ENCODE peak calls at places on chromosomes 12 and 14, in seven cellular contexts. Y is A549, X is ovary, Z is lower lobe of right lung, I is neural crest cell, R is left lung, V is gastrocnemius medialis. K is an unnamed sample.

GRCh38 chr14:92384461-92385133 is 61.6 kb downstream of the SLC24A4 start:
- DNase-seq in V (no peak), Z (no peak), R (no peak), Y (no peak), I (no peak), X (no peak), K (no peak)

GRCh38 chr14:42224053-42224888 is 617.6 kb downstream of the LRFN5 start:
- DNase-seq in V (no peak), Y (peak), I (peak), Z (no peak), X (peak), R (no peak), K (peak)

GRCh38 chr14:49405291-49405690 is 180.9 kb downstream of the RPS29 start:
- DNase-seq in Y (no peak), X (no peak), V (no peak), R (no peak), I (no peak), Z (no peak), K (peak)

GRCh38 chr12:11731455-11731854 is 82.0 kb downstream of the ETV6 start:
- DNase-seq in Z (no peak), R (no peak), Y (peak), I (no peak), X (no peak), V (no peak), K (peak)

GRCh38 chr14:53190938-53191337 is 37.8 kb upstream of the DDHD1 start:
- DNase-seq in Y (no peak), I (no peak), X (no peak), V (no peak), Z (no peak), R (no peak), K (no peak)

GRCh38 chr12:125218952-125219351 is 153.7 kb downstream of the AACS start:
- DNase-seq in V (no peak), R (no peak), Z (no peak), Y (no peak), X (no peak), I (no peak), K (no peak)

GRCh38 chr14:99137913-99138571 is 134.0 kb downstream of the BCL11B start:
- DNase-seq in V (no peak), R (no peak), I (no peak), X (no peak), Z (no peak), Y (peak), K (no peak)

GRCh38 chr14:30607156-30607780 is 14.9 kb upstream of the SCFD1 start:
- DNase-seq in X (no peak), Y (no peak), R (no peak), I (no peak), Z (no peak), V (no peak), K (peak)

GRCh38 chr14:91027556-91027955 is 32.9 kb downstream of the RPS6KA5 start:
- DNase-seq in V (no peak), Y (no peak), Z (no peak), R (no peak), I (no peak), X (no peak), K (no peak)

GRCh38 chr14:105315941-105316562 is 1.5 kb downstream of the PACS2 start:
- DNase-seq in R (peak), V (no peak), I (no peak), Z (no peak), Y (no peak), X (no peak), K (no peak)

GRCh38 chr14:63673882-63674497 is 32.3 kb upstream of the WDR89 start:
- DNase-seq in Z (no peak), V (no peak), I (no peak), R (no peak), Y (no peak), X (no peak), K (no peak)

GRCh38 chr14:67352055-67352454 is 7.5 kb downstream of the ATP6V1D start:
- DNase-seq in X (no peak), V (no peak), R (no peak), Z (no peak), Y (no peak), I (no peak), K (no peak)

GRCh38 chr14:103625361-103626095 is 3.5 kb upstream of the KLC1 start:
- DNase-seq in Y (no peak), R (no peak), Z (no peak), X (no peak), V (no peak), I (no peak), K (no peak)

GRCh38 chr12:8746046-8746445 is 48.3 kb downstream of the RIMKLB start:
- DNase-seq in V (no peak), I (no peak), X (no peak), R (no peak), Z (no peak), Y (no peak), K (no peak)

DNA sequence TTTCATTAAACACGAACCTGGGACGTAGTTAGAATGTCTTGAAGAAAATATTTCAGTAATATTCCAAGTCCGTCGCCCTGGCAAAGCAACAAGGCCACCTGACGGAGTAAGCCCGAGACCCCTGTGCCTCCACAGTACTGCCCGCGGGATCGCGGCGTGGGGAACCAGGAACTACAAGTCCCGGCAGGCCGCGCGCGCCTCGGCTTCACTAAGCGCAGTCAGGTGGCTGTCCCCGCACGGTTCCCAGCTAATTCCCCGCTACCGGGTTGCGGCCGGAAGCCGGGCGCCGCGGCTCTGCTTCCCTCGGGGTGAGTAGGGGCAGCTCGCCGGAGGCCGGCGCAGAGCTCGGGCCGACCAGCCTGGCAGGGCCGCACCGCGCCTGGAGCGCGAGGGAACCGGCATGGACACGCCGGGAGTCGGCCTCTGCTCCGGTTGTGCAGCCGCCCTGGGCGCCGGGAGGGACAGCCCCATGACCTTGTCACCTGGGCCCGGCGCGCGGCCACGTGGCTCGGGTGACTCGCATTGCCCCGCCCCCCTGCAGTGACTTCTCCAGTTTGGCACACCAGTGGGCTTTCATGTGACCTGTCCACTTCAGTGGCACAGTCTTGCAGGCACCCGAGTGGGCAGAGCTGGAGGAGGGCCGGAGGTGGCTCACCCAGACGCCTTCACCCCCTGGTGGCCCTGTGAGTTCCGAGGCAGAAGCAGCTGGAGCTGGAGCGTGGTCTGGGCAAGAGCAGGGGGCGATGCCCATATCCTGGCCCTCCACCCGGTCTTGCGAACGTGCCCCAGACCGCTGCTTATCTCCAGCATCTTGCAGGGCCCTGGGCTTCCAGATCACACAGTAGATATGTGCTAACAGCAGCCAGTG is at the start of gene ADCK1:
- DNase-seq in X (peak), Z (peak), V (peak), I (peak), R (peak), Y (peak), K (peak)
- TF ChIP-seq CTCF in X (no peak), Z (peak), V (peak), I (peak), R (peak), Y (no peak), K (peak)

GRCh38 chr12:2692156-2692555 is 102.6 kb upstream of the FKBP4 start:
- DNase-seq in Z (no peak), X (no peak), Y (no peak), I (no peak), R (no peak), V (no peak), K (no peak)

GRCh38 chr12:2691001-2691339 is 103.8 kb upstream of the FKBP4 start:
- DNase-seq in Y (peak), V (no peak), R (no peak), X (no peak), Z (peak), I (peak), K (no peak)

GRCh38 chr12:2693980-2694379 is 100.8 kb upstream of the FKBP4 start:
- DNase-seq in Z (no peak), Y (no peak), V (no peak), I (no peak), X (no peak), R (no peak), K (no peak)

GRCh38 chr12:2691340-2692111 is 103.2 kb upstream of the FKBP4 start:
- DNase-seq in I (peak), Z (no peak), Y (no peak), V (no peak), R (no peak), X (no peak), K (no peak)

DNA sequence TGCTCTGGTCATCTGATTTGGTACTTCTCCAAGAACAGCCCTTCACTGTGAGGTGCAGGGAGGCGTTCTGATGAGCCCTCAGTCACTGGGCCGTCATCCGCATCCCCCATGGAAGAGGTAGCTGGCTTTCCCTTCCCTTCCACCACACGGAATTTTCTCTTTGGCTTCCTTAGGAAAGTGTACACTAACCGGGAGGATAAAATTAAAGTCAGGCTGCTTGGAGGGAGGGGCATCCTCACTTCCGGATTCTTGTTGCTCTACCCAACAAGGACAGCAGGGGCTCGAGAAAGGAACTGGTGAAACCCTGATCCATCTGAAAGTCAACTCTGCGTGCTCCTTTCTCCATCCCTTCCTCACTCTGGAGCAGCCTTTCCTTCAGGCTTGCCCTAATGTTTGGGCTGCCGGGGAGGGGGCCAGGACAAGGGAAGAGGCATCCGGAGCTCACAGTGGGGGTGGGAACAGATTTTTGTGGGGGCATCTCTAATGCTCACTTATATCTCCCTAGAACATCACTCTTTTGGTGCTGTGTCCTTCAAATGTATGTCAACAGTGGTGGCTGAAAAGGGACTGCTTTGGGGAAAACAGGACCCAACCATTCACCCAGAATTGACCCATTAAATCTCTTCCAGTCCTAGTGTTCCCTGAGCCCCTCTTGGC is 101.4 kb upstream of the FKBP4 start:
- DNase-seq in X (no peak), R (no peak), I (no peak), V (no peak), Y (no peak), Z (no peak), K (no peak)
- TF ChIP-seq CTCF in X (no peak), R (no peak), I (peak), V (no peak), Y (no peak), Z (no peak), K (peak)

DNA sequence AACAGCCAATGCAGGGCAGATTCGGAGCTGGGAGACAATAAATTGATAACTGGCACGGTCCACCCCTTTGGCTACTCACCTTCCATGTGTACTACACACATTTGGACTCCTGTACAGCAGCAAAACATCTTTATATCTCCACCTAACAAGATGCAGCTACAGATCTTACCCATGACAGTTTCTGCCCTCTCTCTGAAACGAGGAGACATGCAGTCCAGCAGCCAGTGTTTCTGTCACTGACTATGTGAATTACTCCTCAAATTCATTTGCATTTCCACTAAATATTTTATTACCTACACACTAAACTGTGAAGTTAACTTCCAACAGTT is 58.7 kb upstream of the BEGAIN start:
- DNase-seq in Y (no peak), X (no peak), I (no peak), R (no peak), V (no peak), Z (no peak), K (no peak)
- TF ChIP-seq CTCF in Y (no peak), X (no peak), I (peak), R (no peak), V (no peak), Z (no peak), K (peak)

GRCh38 chr12:90682398-90682797 is 272.6 kb downstream of the CCER1 start:
- DNase-seq in R (no peak), X (no peak), Y (no peak), I (no peak), Z (no peak), V (no peak), K (no peak)

GRCh38 chr12:90677552-90677951 is 277.4 kb downstream of the CCER1 start:
- DNase-seq in Y (no peak), Z (no peak), X (no peak), I (no peak), V (no peak), R (no peak), K (no peak)

GRCh38 chr12:90677055-90677454 is 277.9 kb downstream of the CCER1 start:
- DNase-seq in X (no peak), R (no peak), Y (no peak), Z (no peak), V (no peak), I (no peak), K (no peak)

GRCh38 chr12:90683871-90684270 is 271.1 kb downstream of the CCER1 start:
- DNase-seq in Z (no peak), I (no peak), V (no peak), R (no peak), Y (no peak), X (no peak), K (no peak)

GRCh38 chr12:90679674-90680073 is 275.3 kb downstream of the CCER1 start:
- DNase-seq in V (no peak), I (no peak), X (no peak), R (no peak), Y (no peak), Z (no peak), K (no peak)
- TF ChIP-seq CTCF in V (no peak), I (no peak), X (no peak), R (no peak), Y (no peak), Z (no peak), K (no peak)

GRCh38 chr12:117100251-117100650 is 1.0 kb upstream of the TESC start:
- DNase-seq in V (no peak), Z (no peak), I (no peak), X (no peak), Y (peak), R (no peak), K (no peak)
- TF ChIP-seq CTCF in V (peak), Z (no peak), I (peak), X (no peak), Y (peak), R (no peak), K (peak)

GRCh38 chr12:25311501-25311900 is 60.8 kb upstream of the KRAS start:
- DNase-seq in Y (no peak), Z (no peak), V (no peak), R (no peak), I (no peak), X (no peak), K (peak)
- TF ChIP-seq CTCF in Y (no peak), Z (no peak), V (no peak), R (no peak), I (no peak), X (no peak), K (no peak)

GRCh38 chr12:3962661-3963483 is 89.7 kb upstream of the PARP11 start:
- DNase-seq in V (peak), X (no peak), R (no peak), I (no peak), Z (peak), Y (no peak), K (no peak)

GRCh38 chr12:3965096-3965495 is 91.9 kb upstream of the PARP11 start:
- DNase-seq in I (no peak), V (no peak), Z (no peak), R (no peak), Y (no peak), X (no peak), K (no peak)

GRCh38 chr12:3967556-3968160 is 94.5 kb upstream of the PARP11 start:
- DNase-seq in R (no peak), Y (no peak), X (no peak), Z (no peak), I (no peak), V (no peak), K (no peak)

GRCh38 chr12:3961573-3961972 is 88.4 kb upstream of the PARP11 start:
- DNase-seq in V (no peak), Z (no peak), R (no peak), X (no peak), Y (no peak), I (no peak), K (no peak)

GRCh38 chr12:3964404-3964803 is 91.2 kb upstream of the PARP11 start:
- DNase-seq in Z (no peak), Y (peak), I (peak), X (no peak), V (no peak), R (no peak), K (no peak)
- TF ChIP-seq CTCF in Z (peak), Y (no peak), I (peak), X (no peak), V (peak), R (no peak), K (peak)

GRCh38 chr14:54424479-54424901 is 16.7 kb downstream of the CNIH1 start:
- DNase-seq in I (no peak), Z (no peak), R (no peak), X (no peak), Y (no peak), V (no peak), K (no peak)

GRCh38 chr14:54423991-54424390 is 17.2 kb downstream of the CNIH1 start:
- DNase-seq in Y (no peak), Z (no peak), X (no peak), I (no peak), R (no peak), V (no peak), K (no peak)

GRCh38 chr14:54425537-54426274 is 15.5 kb downstream of the CNIH1 start:
- DNase-seq in X (no peak), R (no peak), V (no peak), Z (no peak), I (no peak), Y (no peak), K (no peak)

GRCh38 chr14:54425068-54425467 is 16.1 kb downstream of the CNIH1 start:
- DNase-seq in I (no peak), Z (no peak), V (no peak), Y (no peak), R (no peak), X (no peak), K (no peak)

DNA sequence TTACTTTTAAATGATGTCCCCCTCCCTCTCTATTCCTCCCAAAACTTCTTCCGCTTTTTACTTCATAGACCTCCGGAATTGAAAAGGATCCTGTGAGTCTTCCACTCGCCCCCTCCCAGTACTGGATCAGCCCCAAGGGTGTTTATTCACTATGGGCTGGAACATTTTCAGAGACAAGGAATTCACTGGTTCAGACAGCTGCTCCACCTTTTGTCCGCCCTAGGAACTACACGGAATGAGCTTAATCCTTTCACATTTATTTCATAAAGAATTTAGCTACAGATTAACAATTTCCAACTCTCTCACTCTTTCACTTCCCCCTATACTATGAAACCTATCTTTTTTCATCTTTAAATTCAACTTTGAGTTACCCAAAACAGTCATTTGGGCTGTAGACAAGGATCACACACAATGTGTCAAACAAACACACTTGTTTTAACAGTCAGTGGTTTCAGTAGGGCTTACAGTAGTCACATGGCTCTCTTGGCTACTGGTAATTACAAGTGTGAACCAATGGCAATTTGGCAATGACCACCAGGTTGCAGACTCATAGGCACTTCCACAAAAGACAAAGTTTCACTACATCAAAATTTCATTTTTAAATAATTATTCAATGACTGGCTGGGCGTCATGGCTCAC is 20.6 kb downstream of the CNIH1 start:
- DNase-seq in I (peak), R (no peak), Y (peak), X (no peak), Z (no peak), V (no peak), K (peak)
- TF ChIP-seq CTCF in I (peak), R (peak), Y (peak), X (peak), Z (peak), V (no peak), K (peak)

GRCh38 chr12:118979763-118980406 is 1.5 kb upstream of the SRRM4 start:
- DNase-seq in V (no peak), X (no peak), R (no peak), I (peak), Y (peak), Z (peak), K (no peak)
- TF ChIP-seq CTCF in V (peak), X (no peak), R (peak), I (peak), Y (peak), Z (peak), K (peak)

GRCh38 chr12:15278816-15279658 is 43.3 kb upstream of the PTPRO start:
- DNase-seq in Z (peak), X (peak), R (peak), Y (no peak), V (peak), I (no peak), K (peak)
- TF ChIP-seq CTCF in Z (peak), X (no peak), R (no peak), Y (no peak), V (no peak), I (no peak), K (peak)